ENCODE peak calls at places on chromosomes 1 and 21, in ten cellular contexts. Q is breast epithelium, O is adrenal gland, A is thyroid gland, M is right lobe of liver, B is body of pancreas, C is H54, S is heart left ventricle, K is K562, Y is prostate gland. T is an unnamed sample.

GRCh38 chr1:153985341-153985912 is 712 bp downstream of the RAB13 start:
- DNase-seq in A (peak), Y (no peak), M (no peak), O (peak), S (no peak), K (peak), Q (no peak), C (no peak), B (peak), T (peak)

GRCh38 chr1:177118901-177119300 is 45.6 kb downstream of the ASTN1 start:
- DNase-seq in K (no peak), M (no peak), B (no peak), A (no peak), S (no peak), C (no peak), Y (no peak), Q (no peak), O (no peak), T (no peak)

GRCh38 chr1:207393610-207394009 is 60.5 kb upstream of the CR2 start:
- DNase-seq in Q (no peak), A (no peak), C (no peak), Y (peak), O (no peak), B (peak), S (no peak), K (no peak), M (no peak), T (peak)

GRCh38 chr1:184641894-184642293 is 112.8 kb downstream of the EDEM3 start:
- DNase-seq in O (peak), S (no peak), Q (no peak), K (no peak), C (no peak), Y (no peak), B (no peak), M (no peak), A (no peak), T (no peak)

GRCh38 chr1:170623171-170623570 is 40.8 kb upstream of the PRRX1 start:
- DNase-seq in M (no peak), A (no peak), K (no peak), C (peak), O (no peak), B (no peak), Y (no peak), Q (no peak), S (no peak), T (no peak)

GRCh38 chr1:225508538-225509375 is 80.9 kb upstream of the LBR start:
- DNase-seq in K (no peak), A (peak), Q (no peak), O (peak), S (peak), C (peak), M (no peak), B (peak), Y (peak), T (no peak)

GRCh38 chr1:208977861-208978260 is 605.7 kb upstream of the CAMK1G start:
- DNase-seq in Q (no peak), A (no peak), Y (no peak), O (no peak), S (no peak), B (no peak), M (no peak), C (peak), K (no peak), T (no peak)

GRCh38 chr1:228434674-228435073 is 18.0 kb upstream of the TRIM17 start:
- DNase-seq in Y (no peak), C (no peak), M (no peak), K (no peak), Q (no peak), A (no peak), B (no peak), S (no peak), O (no peak), T (no peak)

GRCh38 chr1:172626845-172627244 is 32.1 kb upstream of the FASLG start:
- DNase-seq in M (no peak), C (no peak), O (no peak), Y (no peak), A (no peak), S (no peak), K (no peak), B (no peak), Q (no peak), T (no peak)

GRCh38 chr1:172629170-172629569 is 29.7 kb upstream of the FASLG start:
- DNase-seq in Y (no peak), A (no peak), C (no peak), Q (no peak), B (no peak), O (no peak), K (no peak), S (no peak), M (no peak), T (no peak)

GRCh38 chr1:172629638-172630037 is 29.3 kb upstream of the FASLG start:
- DNase-seq in A (no peak), M (no peak), S (no peak), Q (no peak), K (no peak), B (no peak), Y (no peak), O (no peak), C (no peak), T (no peak)

GRCh38 chr1:172628416-172628815 is 30.5 kb upstream of the FASLG start:
- DNase-seq in K (no peak), A (no peak), M (no peak), O (no peak), Y (no peak), C (no peak), B (no peak), Q (no peak), S (no peak), T (no peak)

DNA sequence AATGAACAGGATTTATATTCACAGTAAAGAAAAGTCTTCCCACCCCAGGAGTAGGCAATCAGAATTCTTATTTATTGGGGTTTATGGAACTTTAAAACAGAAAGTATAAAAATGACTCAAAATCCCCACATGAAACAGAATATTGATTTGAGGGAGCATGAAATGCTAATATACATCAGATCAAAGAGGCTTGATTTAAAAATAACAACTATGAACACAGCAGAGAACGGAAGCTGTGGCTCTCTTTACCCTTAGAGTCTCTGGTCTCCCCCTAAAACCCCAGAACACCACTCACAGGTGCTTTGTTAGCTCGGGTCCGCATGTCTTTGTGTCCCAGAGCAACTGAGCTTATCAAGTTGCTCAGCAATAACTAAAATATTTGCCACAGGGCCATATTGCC is 31.2 kb upstream of the FASLG start:
- DNase-seq in O (no peak), Y (no peak), S (no peak), Q (no peak), K (no peak), A (no peak), B (no peak), M (no peak), C (no peak), T (no peak)
- TF ChIP-seq POLR2A in O (no peak), Y (no peak), S (no peak), Q (no peak), K (no peak), A (no peak), B (no peak), M (no peak), C (no peak), T (no peak)

GRCh38 chr21:33367309-33367973 is 35.8 kb upstream of the IFNGR2 start:
- DNase-seq in B (no peak), K (no peak), C (no peak), O (no peak), M (no peak), A (no peak), Q (no peak), S (no peak), Y (no peak), T (peak)
- TF ChIP-seq POLR2A in B (no peak), K (no peak), C (no peak), O (no peak), M (no peak), A (no peak), Q (no peak), S (no peak), Y (no peak), T (no peak)

GRCh38 chr1:244461254-244462071 is at the start of gene CATSPERE:
- DNase-seq in Y (peak), C (no peak), M (peak), S (peak), A (peak), B (peak), Q (peak), O (peak), K (no peak), T (peak)
- TF ChIP-seq POLR2A in Y (peak), C (peak), M (peak), S (peak), A (peak), B (peak), Q (peak), O (peak), K (no peak), T (peak)

GRCh38 chr1:56931686-56932085 is 34.1 kb downstream of the C8B start:
- DNase-seq in Q (no peak), S (no peak), Y (no peak), K (no peak), B (no peak), A (no peak), M (no peak), O (no peak), C (no peak), T (no peak)
- TF ChIP-seq POLR2A in Q (no peak), S (no peak), Y (no peak), K (no peak), B (no peak), A (no peak), M (no peak), O (no peak), C (no peak), T (no peak)

GRCh38 chr1:27342778-27343638 is 1.2 kb downstream of the SYTL1 start:
- DNase-seq in Y (peak), A (peak), Q (peak), C (no peak), O (no peak), S (no peak), K (peak), B (peak), M (peak), T (no peak)
- TF ChIP-seq POLR2A in Y (peak), A (no peak), Q (no peak), C (no peak), O (no peak), S (no peak), K (no peak), B (peak), M (no peak), T (peak)

GRCh38 chr21:25573409-25574206 is 33.7 kb downstream of the MRPL39 start:
- DNase-seq in A (no peak), K (peak), B (no peak), Q (no peak), S (no peak), Y (no peak), M (no peak), O (peak), C (peak), T (peak)
- TF ChIP-seq POLR2A in A (no peak), K (no peak), B (no peak), Q (no peak), S (no peak), Y (no peak), M (no peak), O (no peak), C (no peak), T (no peak)

GRCh38 chr21:25561668-25562641 is 45.3 kb downstream of the MRPL39 start:
- DNase-seq in O (peak), S (peak), Y (no peak), Q (peak), A (peak), B (peak), K (no peak), C (peak), M (peak), T (peak)
- TF ChIP-seq POLR2A in O (no peak), S (no peak), Y (no peak), Q (no peak), A (no peak), B (no peak), K (no peak), C (peak), M (no peak), T (no peak)

DNA sequence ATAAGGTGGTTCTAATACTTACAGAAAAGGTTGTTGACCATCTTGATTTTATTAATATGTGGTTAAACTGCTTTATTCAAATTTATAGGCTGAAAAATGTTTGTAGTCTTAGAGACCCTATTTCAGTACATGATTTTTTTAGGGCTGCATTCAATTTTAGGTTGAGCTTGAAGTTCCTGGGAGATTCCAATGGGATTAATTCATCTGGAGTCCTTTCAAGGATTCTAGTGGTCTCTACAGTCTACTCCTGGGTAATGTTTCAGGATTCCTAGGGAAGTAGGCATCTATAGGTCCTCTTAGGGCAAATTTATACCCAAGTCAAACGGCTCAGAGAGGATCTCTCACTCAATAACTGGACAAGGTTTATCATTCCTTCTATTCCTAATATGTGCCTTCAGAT is 126.7 kb downstream of the HMCN1 start:
- DNase-seq in S (no peak), M (no peak), Q (no peak), O (no peak), K (no peak), Y (no peak), C (no peak), B (no peak), A (no peak), T (no peak)
- TF ChIP-seq POLR2A in S (no peak), M (no peak), Q (no peak), O (no peak), K (no peak), Y (no peak), C (no peak), B (no peak), A (no peak), T (no peak)

GRCh38 chr1:35769188-35769758 is 505 bp downstream of the CLSPN start:
- DNase-seq in A (peak), M (peak), Q (peak), C (peak), K (peak), O (peak), S (peak), Y (peak), B (peak), T (peak)
- TF ChIP-seq POLR2A in A (no peak), M (peak), Q (no peak), C (peak), K (no peak), O (no peak), S (peak), Y (peak), B (peak), T (no peak)

DNA sequence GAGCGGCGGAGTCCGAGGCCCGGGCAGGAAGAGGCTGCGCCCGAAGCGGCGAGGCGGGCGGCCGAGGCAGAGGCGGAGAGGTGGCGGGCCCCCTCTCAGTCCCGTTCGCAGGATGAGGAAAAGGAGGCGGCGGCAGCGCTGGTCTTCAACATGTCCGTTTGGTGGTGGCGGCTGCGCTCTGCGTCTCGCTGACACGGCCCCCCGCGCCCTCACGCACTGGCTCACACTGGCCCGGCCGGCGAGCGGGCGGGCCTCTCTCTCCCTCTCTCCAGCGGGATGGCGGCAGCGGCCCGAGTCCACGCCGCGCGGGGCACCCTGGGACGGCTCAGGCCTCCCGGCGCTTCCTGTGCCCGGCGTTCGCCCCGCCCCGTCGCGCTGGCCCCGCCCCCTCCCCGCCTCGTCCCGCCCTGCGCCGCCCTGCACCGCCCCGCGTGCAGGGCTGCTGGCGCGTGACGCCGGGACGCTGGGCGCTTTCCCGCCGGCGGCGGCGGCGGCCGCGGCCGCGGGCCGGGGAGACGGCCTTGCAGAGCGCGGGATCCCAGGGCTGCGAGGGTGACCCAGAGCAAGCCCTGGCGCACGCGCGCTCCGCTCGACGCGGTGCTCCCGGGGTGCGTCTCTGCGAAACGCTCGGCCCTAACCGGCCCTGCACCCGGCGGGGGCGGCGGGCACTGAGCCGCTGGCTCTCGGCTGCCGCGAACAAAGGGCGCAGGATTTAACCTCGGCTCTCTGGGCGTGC is at the start of gene SCAF4:
- DNase-seq in M (peak), Y (peak), K (peak), A (peak), C (peak), O (peak), B (peak), S (peak), Q (peak), T (peak)
- TF ChIP-seq POLR2A in M (peak), Y (peak), K (peak), A (peak), C (peak), O (peak), B (peak), S (peak), Q (peak), T (peak)

T was measured in erythroblast.